ENCODE peak calls at places on chromosomes 1 and 21, in ten cellular contexts. E is SHP77; C is D721Med; M is epithelial cell of proximal tubule; T is skeletal muscle cell; O is activated CD8-positive, alpha-beta T cell treated with anti-CD3 and anti-CD28 coated beads, Interleukin-2, amount 10 ng/mL, durations not matched to agents 7 days and 5 days; B is KBM-7; U is fibroblast of the conjunctiva; H is prostate gland; I is COR-L47. N is an unnamed sample.

GRCh38 chr21:46424621-46425020 is 34.1 kb upstream of the DIP2A start:
- DNase-seq in E (no peak), C (no peak), M (no peak), T (no peak), O (peak), B (no peak), U (no peak), H (no peak), I (no peak), N (no peak)

GRCh38 chr1:187300093-187300492 is 471.3 kb downstream of the PLA2G4A start:
- DNase-seq in E (no peak), C (no peak), M (no peak), T (no peak), O (no peak), B (no peak), U (no peak), H (no peak), I (no peak), N (no peak)

GRCh38 chr1:225848044-225848955 is 33.9 kb downstream of the TMEM63A start:
- DNase-seq in E (no peak), C (no peak), M (no peak), T (no peak), O (peak), B (no peak), U (no peak), H (no peak), I (no peak), N (no peak)

GRCh38 chr1:209960926-209961325 is 22.9 kb downstream of the SYT14 start:
- DNase-seq in E (no peak), C (no peak), M (no peak), T (no peak), O (no peak), B (no peak), U (no peak), H (no peak), I (no peak), N (no peak)

GRCh38 chr1:224929335-224930237 is at the start of gene DNAH14:
- DNase-seq in E (peak), C (no peak), M (peak), T (peak), O (peak), B (peak), U (peak), H (peak), I (peak), N (peak)

GRCh38 chr1:225508538-225509375 is 80.9 kb upstream of the LBR start:
- DNase-seq in E (peak), C (no peak), M (peak), T (peak), O (no peak), B (no peak), U (peak), H (peak), I (peak), N (peak)

GRCh38 chr1:17762313-17762712 is 7.2 kb downstream of the ACTL8 start:
- DNase-seq in E (no peak), C (no peak), M (no peak), T (no peak), O (no peak), B (no peak), U (no peak), H (no peak), I (no peak), N (no peak)

GRCh38 chr1:30417001-30417700 is 306.2 kb downstream of the MATN1 start:
- DNase-seq in E (no peak), C (no peak), M (no peak), T (no peak), O (peak), B (no peak), U (no peak), H (no peak), I (no peak), N (no peak)

GRCh38 chr1:6279066-6279465 is 18.2 kb upstream of the GPR153 start:
- DNase-seq in E (no peak), C (no peak), M (no peak), T (no peak), O (no peak), B (no peak), U (no peak), H (no peak), I (no peak), N (no peak)

GRCh38 chr1:204670152-204670927 is 15.2 kb downstream of the LRRN2 start:
- DNase-seq in E (no peak), C (no peak), M (no peak), T (peak), O (no peak), B (no peak), U (peak), H (no peak), I (no peak), N (peak)

GRCh38 chr1:22171951-22172715 is 29.2 kb upstream of the WNT4 start:
- DNase-seq in E (no peak), C (no peak), M (no peak), T (no peak), O (no peak), B (no peak), U (no peak), H (no peak), I (no peak), N (no peak)

GRCh38 chr1:7561331-7561921 is 209.7 kb upstream of the VAMP3 start:
- DNase-seq in E (peak), C (no peak), M (no peak), T (no peak), O (no peak), B (no peak), U (no peak), H (no peak), I (no peak), N (no peak)

GRCh38 chr1:24486296-24487065 is 16.2 kb upstream of the RCAN3 start:
- DNase-seq in E (no peak), C (no peak), M (no peak), T (no peak), O (peak), B (peak), U (no peak), H (no peak), I (no peak), N (no peak)

GRCh38 chr1:78254517-78254916 is 208.8 kb downstream of the GIPC2 start:
- DNase-seq in E (no peak), C (no peak), M (no peak), T (peak), O (no peak), B (no peak), U (no peak), H (no peak), I (no peak), N (peak)

GRCh38 chr1:35929730-35930592 is 944 bp upstream of the AGO3 start:
- DNase-seq in E (peak), C (no peak), M (no peak), T (no peak), O (peak), B (peak), U (peak), H (peak), I (peak), N (peak)

GRCh38 chr1:235397733-235398132 is 30.5 kb downstream of the TBCE start:
- DNase-seq in E (no peak), C (no peak), M (no peak), T (peak), O (no peak), B (no peak), U (peak), H (no peak), I (no peak), N (peak)

GRCh38 chr1:93588206-93588605 is 93.4 kb downstream of the BCAR3 start:
- DNase-seq in E (no peak), C (no peak), M (no peak), T (no peak), O (peak), B (peak), U (no peak), H (no peak), I (no peak), N (no peak)

GRCh38 chr1:198267921-198268320 is 111.1 kb downstream of the NEK7 start:
- DNase-seq in E (no peak), C (no peak), M (no peak), T (peak), O (no peak), B (no peak), U (no peak), H (no peak), I (no peak), N (no peak)

GRCh38 chr1:11600901-11601300 is 53.3 kb downstream of the FBXO2 start:
- DNase-seq in E (peak), C (no peak), M (no peak), T (no peak), O (no peak), B (no peak), U (no peak), H (no peak), I (no peak), N (no peak)

GRCh38 chr1:247115141-247115510 is 11.0 kb upstream of the ZNF669 start:
- DNase-seq in E (no peak), C (no peak), M (no peak), T (no peak), O (no peak), B (no peak), U (no peak), H (no peak), I (no peak), N (no peak)

N was measured in GM04504.